ENCODE peak calls at places on chromosomes 12 and 14, in nine cellular contexts. One of them, this sample, is unnamed.

GRCh38 chr12:16604853-16605252 is 1.1 kb downstream of the LMO3 start:
- DNase-seq in NCI-H1436 treated with DMSO at 0.1 percent for 48 hours: no peak
- DNase-seq in tibial artery: no peak
- DNase-seq in RWPE1: no peak
- DNase-seq in thoracic aorta: no peak
- DNase-seq in T-helper 2 cell: no peak
- DNase-seq in activated T-cell treated with anti-CD3 and anti-CD28 coated beads for 24 hours: no peak
- DNase-seq in NCI-H460: no peak
- DNase-seq in GM13977: no peak
- DNase-seq in this sample: no peak

GRCh38 chr12:75750950-75751349 is 239.5 kb upstream of the KRR1 start:
- DNase-seq in NCI-H1436 treated with DMSO at 0.1 percent for 48 hours: no peak
- DNase-seq in tibial artery: no peak
- DNase-seq in RWPE1: no peak
- DNase-seq in thoracic aorta: no peak
- DNase-seq in T-helper 2 cell: no peak
- DNase-seq in activated T-cell treated with anti-CD3 and anti-CD28 coated beads for 24 hours: no peak
- DNase-seq in NCI-H460: no peak
- DNase-seq in GM13977: no peak
- DNase-seq in this sample: no peak

GRCh38 chr14:102568115-102568614 is 24.3 kb upstream of the RCOR1 start:
- DNase-seq in NCI-H1436 treated with DMSO at 0.1 percent for 48 hours: no peak
- DNase-seq in tibial artery: no peak
- DNase-seq in RWPE1: peak
- DNase-seq in thoracic aorta: no peak
- DNase-seq in T-helper 2 cell: no peak
- DNase-seq in activated T-cell treated with anti-CD3 and anti-CD28 coated beads for 24 hours: peak
- DNase-seq in NCI-H460: no peak
- DNase-seq in GM13977: no peak
- DNase-seq in this sample: no peak

GRCh38 chr14:72715910-72716268 is 178.0 kb downstream of the DPF3 start:
- DNase-seq in NCI-H1436 treated with DMSO at 0.1 percent for 48 hours: no peak
- DNase-seq in tibial artery: peak
- DNase-seq in RWPE1: no peak
- DNase-seq in thoracic aorta: no peak
- DNase-seq in T-helper 2 cell: no peak
- DNase-seq in activated T-cell treated with anti-CD3 and anti-CD28 coated beads for 24 hours: no peak
- DNase-seq in NCI-H460: no peak
- DNase-seq in GM13977: no peak
- DNase-seq in this sample: no peak

GRCh38 chr12:90036641-90037040 is 328.0 kb upstream of the ATP2B1 start:
- DNase-seq in NCI-H1436 treated with DMSO at 0.1 percent for 48 hours: no peak
- DNase-seq in tibial artery: no peak
- DNase-seq in RWPE1: peak
- DNase-seq in thoracic aorta: no peak
- DNase-seq in T-helper 2 cell: no peak
- DNase-seq in activated T-cell treated with anti-CD3 and anti-CD28 coated beads for 24 hours: no peak
- DNase-seq in NCI-H460: no peak
- DNase-seq in GM13977: no peak
- DNase-seq in this sample: no peak

GRCh38 chr14:53376064-53376463 is 222.9 kb upstream of the DDHD1 start:
- DNase-seq in NCI-H1436 treated with DMSO at 0.1 percent for 48 hours: no peak
- DNase-seq in tibial artery: no peak
- DNase-seq in RWPE1: no peak
- DNase-seq in thoracic aorta: no peak
- DNase-seq in T-helper 2 cell: no peak
- DNase-seq in activated T-cell treated with anti-CD3 and anti-CD28 coated beads for 24 hours: no peak
- DNase-seq in NCI-H460: no peak
- DNase-seq in GM13977: no peak
- DNase-seq in this sample: no peak

GRCh38 chr12:60101715-60102114 is 505.9 kb downstream of the SLC16A7 start:
- DNase-seq in NCI-H1436 treated with DMSO at 0.1 percent for 48 hours: no peak
- DNase-seq in tibial artery: no peak
- DNase-seq in RWPE1: no peak
- DNase-seq in thoracic aorta: no peak
- DNase-seq in T-helper 2 cell: no peak
- DNase-seq in activated T-cell treated with anti-CD3 and anti-CD28 coated beads for 24 hours: no peak
- DNase-seq in NCI-H460: no peak
- DNase-seq in GM13977: no peak
- DNase-seq in this sample: no peak

GRCh38 chr14:99118946-99119345 is 153.1 kb downstream of the BCL11B start:
- DNase-seq in NCI-H1436 treated with DMSO at 0.1 percent for 48 hours: no peak
- DNase-seq in tibial artery: peak
- DNase-seq in RWPE1: no peak
- DNase-seq in thoracic aorta: no peak
- DNase-seq in T-helper 2 cell: no peak
- DNase-seq in activated T-cell treated with anti-CD3 and anti-CD28 coated beads for 24 hours: no peak
- DNase-seq in NCI-H460: no peak
- DNase-seq in GM13977: no peak
- DNase-seq in this sample: no peak

GRCh38 chr14:84409435-84409834 is 1120.5 kb upstream of the FLRT2 start:
- DNase-seq in NCI-H1436 treated with DMSO at 0.1 percent for 48 hours: no peak
- DNase-seq in tibial artery: no peak
- DNase-seq in RWPE1: no peak
- DNase-seq in thoracic aorta: no peak
- DNase-seq in T-helper 2 cell: no peak
- DNase-seq in activated T-cell treated with anti-CD3 and anti-CD28 coated beads for 24 hours: no peak
- DNase-seq in NCI-H460: no peak
- DNase-seq in GM13977: no peak
- DNase-seq in this sample: no peak

GRCh38 chr12:56836317-56836716 is 73.2 kb downstream of the HSD17B6 start:
- DNase-seq in NCI-H1436 treated with DMSO at 0.1 percent for 48 hours: no peak
- DNase-seq in tibial artery: no peak
- DNase-seq in RWPE1: peak
- DNase-seq in thoracic aorta: no peak
- DNase-seq in T-helper 2 cell: no peak
- DNase-seq in activated T-cell treated with anti-CD3 and anti-CD28 coated beads for 24 hours: no peak
- DNase-seq in NCI-H460: no peak
- DNase-seq in GM13977: no peak
- DNase-seq in this sample: no peak

GRCh38 chr12:47636908-47637780 is 68.7 kb downstream of the RPAP3 start:
- DNase-seq in NCI-H1436 treated with DMSO at 0.1 percent for 48 hours: peak
- DNase-seq in tibial artery: no peak
- DNase-seq in RWPE1: no peak
- DNase-seq in thoracic aorta: no peak
- DNase-seq in T-helper 2 cell: no peak
- DNase-seq in activated T-cell treated with anti-CD3 and anti-CD28 coated beads for 24 hours: peak
- DNase-seq in NCI-H460: peak
- DNase-seq in GM13977: no peak
- DNase-seq in this sample: peak

GRCh38 chr14:51674294-51675002 is 22.7 kb downstream of the FRMD6 start:
- DNase-seq in NCI-H1436 treated with DMSO at 0.1 percent for 48 hours: no peak
- DNase-seq in tibial artery: no peak
- DNase-seq in RWPE1: peak
- DNase-seq in thoracic aorta: no peak
- DNase-seq in T-helper 2 cell: no peak
- DNase-seq in activated T-cell treated with anti-CD3 and anti-CD28 coated beads for 24 hours: no peak
- DNase-seq in NCI-H460: no peak
- DNase-seq in GM13977: no peak
- DNase-seq in this sample: no peak

GRCh38 chr12:92593734-92594402 is 108.9 kb upstream of the PLEKHG7 start:
- DNase-seq in NCI-H1436 treated with DMSO at 0.1 percent for 48 hours: no peak
- DNase-seq in tibial artery: peak
- DNase-seq in RWPE1: peak
- DNase-seq in thoracic aorta: peak
- DNase-seq in T-helper 2 cell: peak
- DNase-seq in activated T-cell treated with anti-CD3 and anti-CD28 coated beads for 24 hours: peak
- DNase-seq in NCI-H460: peak
- DNase-seq in GM13977: peak
- DNase-seq in this sample: peak

GRCh38 chr12:94585624-94586023 is 64.7 kb downstream of the TMCC3 start:
- DNase-seq in NCI-H1436 treated with DMSO at 0.1 percent for 48 hours: no peak
- DNase-seq in tibial artery: no peak
- DNase-seq in RWPE1: no peak
- DNase-seq in thoracic aorta: no peak
- DNase-seq in T-helper 2 cell: no peak
- DNase-seq in activated T-cell treated with anti-CD3 and anti-CD28 coated beads for 24 hours: no peak
- DNase-seq in NCI-H460: no peak
- DNase-seq in GM13977: no peak
- DNase-seq in this sample: no peak

GRCh38 chr14:93219103-93219726 is 12.2 kb downstream of the UBR7 start:
- DNase-seq in NCI-H1436 treated with DMSO at 0.1 percent for 48 hours: no peak
- DNase-seq in tibial artery: no peak
- DNase-seq in RWPE1: peak
- DNase-seq in thoracic aorta: no peak
- DNase-seq in T-helper 2 cell: no peak
- DNase-seq in activated T-cell treated with anti-CD3 and anti-CD28 coated beads for 24 hours: peak
- DNase-seq in NCI-H460: peak
- DNase-seq in GM13977: peak
- DNase-seq in this sample: no peak

GRCh38 chr12:120462099-120462640 is 7.4 kb downstream of the SRSF9 start:
- DNase-seq in NCI-H1436 treated with DMSO at 0.1 percent for 48 hours: no peak
- DNase-seq in tibial artery: no peak
- DNase-seq in RWPE1: no peak
- DNase-seq in thoracic aorta: no peak
- DNase-seq in T-helper 2 cell: no peak
- DNase-seq in activated T-cell treated with anti-CD3 and anti-CD28 coated beads for 24 hours: no peak
- DNase-seq in NCI-H460: no peak
- DNase-seq in GM13977: no peak
- DNase-seq in this sample: no peak

GRCh38 chr12:95959107-95959506 is 16.0 kb downstream of the AMDHD1 start:
- DNase-seq in NCI-H1436 treated with DMSO at 0.1 percent for 48 hours: no peak
- DNase-seq in tibial artery: no peak
- DNase-seq in RWPE1: peak
- DNase-seq in thoracic aorta: no peak
- DNase-seq in T-helper 2 cell: no peak
- DNase-seq in activated T-cell treated with anti-CD3 and anti-CD28 coated beads for 24 hours: no peak
- DNase-seq in NCI-H460: peak
- DNase-seq in GM13977: no peak
- DNase-seq in this sample: no peak

GRCh38 chr12:6066651-6067050 is 57.8 kb downstream of the VWF start:
- DNase-seq in NCI-H1436 treated with DMSO at 0.1 percent for 48 hours: no peak
- DNase-seq in tibial artery: no peak
- DNase-seq in RWPE1: no peak
- DNase-seq in thoracic aorta: no peak
- DNase-seq in T-helper 2 cell: no peak
- DNase-seq in activated T-cell treated with anti-CD3 and anti-CD28 coated beads for 24 hours: no peak
- DNase-seq in NCI-H460: no peak
- DNase-seq in GM13977: no peak
- DNase-seq in this sample: no peak